ENCODE peak calls at places on chromosomes 7 and 10, in four cellular contexts. A, T, C and I are unnamed samples.

GRCh38 chr10:89645742-89646172 is 715 bp upstream of the PANK1 start:
- DNase-seq in A (no peak), T (peak; percentile 85), C (no peak), I (no peak)

GRCh38 chr7:26397786-26398435 is 106.2 kb downstream of the SNX10 start:
- DNase-seq in T (peak; percentile 51), A (no peak), C (no peak), I (no peak)

GRCh38 chr10:43471929-43472720 is 35.2 kb downstream of the ZNF487 start:
- DNase-seq in C (no peak), A (no peak), T (no peak), I (no peak)

GRCh38 chr7:127702253-127702652 is 50.3 kb downstream of the SND1 start:
- DNase-seq in T (peak; percentile 11), C (no peak), A (no peak), I (no peak)

GRCh38 chr10:120314426-120314825 is 142.6 kb upstream of the PLPP4 start:
- DNase-seq in C (no peak), T (no peak), A (no peak), I (no peak)

GRCh38 chr7:143055754-143056153 is 3.6 kb downstream of the OR6V1 start:
- DNase-seq in A (no peak), T (no peak), C (no peak), I (no peak)

GRCh38 chr10:113056030-113056429 is 106.0 kb downstream of the TCF7L2 start:
- DNase-seq in C (peak; percentile 32), T (no peak), A (no peak), I (no peak)

GRCh38 chr7:138625849-138626230 is 75.3 kb downstream of the SVOPL start:
- DNase-seq in T (no peak), A (no peak), C (no peak), I (no peak)

GRCh38 chr7:140196361-140197217 is 19.8 kb upstream of the KDM7A start:
- DNase-seq in A (no peak), T (no peak), C (peak; percentile 34), I (no peak)

GRCh38 chr7:79930604-79931003 is 204.0 kb upstream of the GNAI1 start:
- DNase-seq in A (no peak), T (no peak), C (peak; percentile 21), I (no peak)

GRCh38 chr10:91634898-91635297 is 2.0 kb upstream of the PPP1R3C start:
- DNase-seq in T (no peak), C (no peak), A (no peak), I (no peak)

GRCh38 chr10:91634246-91634645 is 1.4 kb upstream of the PPP1R3C start:
- DNase-seq in A (no peak), T (no peak), C (no peak), I (no peak)

GRCh38 chr10:91630592-91630991 is 2.3 kb downstream of the PPP1R3C start:
- DNase-seq in T (no peak), C (no peak), A (no peak), I (no peak)

GRCh38 chr10:91635401-91636400 is 2.8 kb upstream of the PPP1R3C start:
- DNase-seq in T (peak; percentile 88), A (no peak), C (peak; percentile 81), I (peak; percentile 4)

GRCh38 chr10:91632671-91633550 is at the start of gene PPP1R3C:
- DNase-seq in C (peak; percentile 92), A (peak; percentile 68), T (peak; percentile 89), I (no peak)
- TF ChIP-seq CTCF in C (peak; percentile 43), A (peak; percentile 55), T (peak; percentile 33), I (no peak)

GRCh38 chr10:100535338-100535714 is 417 bp upstream of the HIF1AN start:
- DNase-seq in T (no peak), C (no peak), A (no peak), I (no peak)

GRCh38 chr10:100531761-100532160 is 2.1 kb upstream of the NDUFB8 start:
- DNase-seq in A (no peak), C (no peak), T (no peak), I (no peak)

GRCh38 chr10:100534726-100535125 is 1.0 kb upstream of the HIF1AN start:
- DNase-seq in A (no peak), T (no peak), C (no peak), I (no peak)

GRCh38 chr10:100535715-100536353 is at the start of gene HIF1AN:
- DNase-seq in C (peak; percentile 95), T (peak; percentile 97), A (peak; percentile 54), I (peak; percentile 93)

DNA sequence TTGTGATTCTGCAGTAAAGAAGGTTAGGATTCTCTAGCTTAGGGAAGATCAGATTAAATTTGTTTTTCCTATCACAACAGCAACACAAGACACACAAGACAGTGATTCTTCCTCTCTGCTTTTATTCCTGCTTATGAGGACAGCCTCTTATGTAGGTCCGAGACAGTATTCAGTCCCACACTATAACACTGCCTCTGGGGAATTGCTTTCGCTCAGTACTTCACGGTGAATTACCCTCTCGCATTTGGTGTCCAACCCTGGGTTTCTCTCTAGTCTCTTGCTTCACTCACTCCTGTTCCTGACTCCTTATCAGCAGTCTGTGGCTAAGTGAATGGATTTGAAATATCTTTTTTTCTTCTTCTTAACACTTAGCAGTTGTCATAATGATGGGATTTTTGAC is 1.7 kb downstream of the HIF1AN start:
- DNase-seq in C (no peak), T (no peak), A (no peak), I (no peak)
- H3K4me3 ChIP-seq in C (no peak overlapping the region), T (no peak overlapping the region), A (no peak overlapping the region), I (no peak overlapping the region)

DNA sequence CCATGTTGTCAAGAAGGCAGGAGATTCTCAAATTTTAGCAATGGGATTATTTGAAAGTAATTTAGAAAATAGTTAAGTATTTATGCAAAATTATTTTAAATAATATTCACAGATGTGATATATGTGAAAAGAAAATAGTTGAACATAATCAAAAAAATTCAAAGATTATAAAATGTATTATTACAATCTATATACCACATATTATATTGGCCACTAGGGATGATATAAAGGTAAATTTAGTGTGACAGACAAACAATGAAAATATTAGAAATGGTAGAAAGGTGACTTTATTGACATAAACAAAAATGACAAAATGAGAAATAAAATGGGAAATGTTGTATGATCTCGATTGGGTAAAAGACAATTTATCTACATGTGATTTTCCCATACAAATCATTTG is 385.5 kb downstream of the PCDH15 start:
- DNase-seq in A (no peak), C (no peak), T (no peak), I (no peak)
- TF ChIP-seq CTCF in A (no peak), C (no peak), T (no peak), I (no peak)

DNA sequence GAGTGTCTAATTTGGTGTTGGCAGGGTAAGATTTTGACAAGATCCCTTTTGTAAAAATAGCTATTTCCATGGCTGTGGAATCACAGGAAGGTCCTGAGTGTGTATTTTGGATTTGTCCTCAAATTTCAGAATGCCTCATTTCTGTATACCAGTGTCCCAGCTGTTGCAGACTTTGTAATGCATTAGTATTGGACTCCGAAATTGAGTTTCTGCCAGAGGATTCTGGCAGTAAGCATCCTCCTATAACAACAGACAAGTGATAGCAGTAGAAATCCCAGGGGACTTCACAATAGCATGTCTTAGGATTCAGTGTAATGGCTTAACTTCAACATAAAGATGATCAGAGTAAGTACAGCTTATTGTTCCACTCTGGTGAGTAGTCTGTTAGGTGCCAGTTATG is 104.6 kb downstream of the FOXP2 start:
- DNase-seq in C (no peak), T (no peak), A (no peak), I (no peak)
- H3K4me3 ChIP-seq in C (no peak overlapping the region), T (no peak overlapping the region), A (no peak overlapping the region), I (no peak overlapping the region)